ENCODE peak calls at places on chromosomes 3 and 15, in ten cellular contexts. I is spleen; U is SJSA1; F is mesenchymal stem cell; R is body of pancreas; H is PC-3; D is naive thymus-derived CD4-positive, alpha-beta T cell; B is hepatocyte; W is caudate nucleus; A is dorsolateral prefrontal cortex. O is an unnamed sample.

GRCh38 chr3:146796078-146796477 is 190.9 kb upstream of the PLSCR5 start:
- DNase-seq in I (no peak), B (no peak), R (no peak), U (no peak), H (no peak), A (no peak), F (no peak), W (no peak), D (no peak), O (no peak)

GRCh38 chr3:194369522-194370279 is at the start of gene LRRC15:
- DNase-seq in B (peak; percentile 63), H (peak; percentile 70), U (peak; percentile 79), A (no peak), W (no peak), I (no peak), R (peak; percentile 22), D (no peak), F (peak; percentile 81), O (peak; percentile 22)

GRCh38 chr15:55897560-55898336 is 95.7 kb downstream of the NEDD4 start:
- DNase-seq in B (peak; percentile 65), I (no peak), W (no peak), A (peak; percentile 57), U (peak; percentile 56), D (no peak), R (peak; percentile 47), F (peak; percentile 83), H (peak; percentile 63), O (peak; percentile 89)

GRCh38 chr3:41199866-41200668 is 762 bp downstream of the CTNNB1 start:
- DNase-seq in F (peak; percentile 56), U (peak; percentile 39), H (peak; percentile 46), D (no peak), A (no peak), W (no peak), I (no peak), R (peak; percentile 17), B (peak; percentile 61), O (peak; percentile 16)

GRCh38 chr3:184583345-184584000 is 21.9 kb downstream of the EPHB3 start:
- DNase-seq in U (no peak), D (no peak), R (no peak), H (no peak), A (peak; percentile 87), B (peak; percentile 63), I (no peak), W (peak; percentile 50), F (peak; percentile 23), O (no peak)

GRCh38 chr15:22227411-22227810 is 147.1 kb downstream of the OR4M2 start:
- DNase-seq in F (no peak), H (no peak), D (no peak), B (no peak), W (no peak), I (peak; percentile 64), A (no peak), R (no peak), U (no peak), O (no peak)

GRCh38 chr15:68552773-68553172 is 26.0 kb upstream of the CORO2B start:
- DNase-seq in I (peak; percentile 54), F (peak; percentile 45), H (peak; percentile 49), W (peak; percentile 63), B (no peak), D (no peak), R (no peak), A (peak; percentile 81), U (peak; percentile 57), O (no peak)

GRCh38 chr3:150545419-150546225 is 674 bp downstream of the SERP1 start:
- DNase-seq in F (peak; percentile 16), U (peak; percentile 52), R (peak; percentile 55), W (no peak), A (no peak), H (peak; percentile 38), B (peak; percentile 27), I (no peak), D (peak; percentile 53), O (peak; percentile 21)

GRCh38 chr3:40450438-40450837 is 6.7 kb upstream of the RPL14 start:
- DNase-seq in H (no peak), D (no peak), I (no peak), F (no peak), A (no peak), W (no peak), B (no peak), U (no peak), R (no peak), O (no peak)

GRCh38 chr3:7144696-7145308 is 283.9 kb downstream of the GRM7 start:
- DNase-seq in I (no peak), R (peak; percentile 11), W (no peak), A (no peak), D (no peak), H (peak; percentile 23), U (no peak), F (no peak), B (peak; percentile 41), O (no peak)

GRCh38 chr15:78795043-78795442 is 16.2 kb downstream of the ADAMTS7 start:
- DNase-seq in D (no peak), U (no peak), W (no peak), B (no peak), A (no peak), H (no peak), F (no peak), R (no peak), I (no peak), O (no peak)

GRCh38 chr3:88150371-88150770 is 612 bp downstream of the C3orf38 start:
- DNase-seq in F (no peak), U (no peak), B (peak; percentile 7), R (no peak), H (no peak), D (no peak), I (no peak), A (no peak), W (no peak), O (peak; percentile 0)

GRCh38 chr3:121651684-121652083 is 9.0 kb downstream of the HCLS1 start:
- DNase-seq in B (no peak), F (peak; percentile 11), A (no peak), I (no peak), D (no peak), H (peak; percentile 74), U (no peak), R (no peak), W (no peak), O (no peak)

GRCh38 chr3:139630532-139630931 is 47.2 kb downstream of the NMNAT3 start:
- DNase-seq in U (no peak), H (no peak), W (no peak), B (no peak), D (no peak), I (no peak), A (no peak), F (no peak), R (no peak), O (no peak)

DNA sequence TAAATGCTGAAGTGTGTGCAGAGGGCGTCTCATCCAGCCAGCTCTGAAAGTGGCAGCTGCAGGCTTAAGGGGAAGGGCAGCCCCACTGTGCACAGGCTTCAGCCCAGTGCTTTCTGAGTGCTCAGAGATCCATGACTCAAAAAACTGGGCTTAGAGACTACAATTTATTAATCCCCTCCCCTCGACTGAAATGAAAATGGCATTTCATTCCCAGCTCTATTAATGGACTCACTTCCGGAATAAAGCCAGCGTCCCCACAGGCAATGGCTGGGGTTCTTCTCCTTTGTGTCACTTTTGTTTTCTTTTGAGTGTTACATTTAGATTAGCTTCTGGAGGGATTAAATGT is 55.5 kb upstream of the PLXNA1 start:
- DNase-seq in I (no peak), D (no peak), R (no peak), B (no peak), F (peak; percentile 8), W (no peak), A (no peak), U (no peak), H (no peak), O (no peak)
- H3K27ac ChIP-seq in I (peak overlapping the region; percentile 47), D (no peak overlapping the region), R (no peak overlapping the region), B (no peak overlapping the region), F (no peak overlapping the region), W (no peak overlapping the region), A (no peak overlapping the region), U (peak overlapping the region; percentile 64), H (peak overlapping the region; percentile 81), O (peak overlapping the region; percentile 61)

GRCh38 chr15:90460142-90460824 is 69.4 kb upstream of the CRTC3 start:
- DNase-seq in I (no peak), W (no peak), A (no peak), F (no peak), U (no peak), B (no peak), D (no peak), R (no peak), H (no peak), O (no peak)
- H3K27ac ChIP-seq in I (peak overlapping the region; percentile 21), W (peak overlapping the region; percentile 37), A (peak overlapping the region; percentile 93), F (no peak overlapping the region), U (no peak overlapping the region), B (peak overlapping the region; percentile 34), D (no peak overlapping the region), R (no peak overlapping the region), H (no peak overlapping the region), O (no peak overlapping the region)

GRCh38 chr3:127457094-127457475 is 133.4 kb downstream of the TPRA1 start:
- DNase-seq in B (peak; percentile 54), R (peak; percentile 28), H (peak; percentile 51), A (peak; percentile 70), D (no peak), W (no peak), U (no peak), F (peak; percentile 46), I (peak; percentile 71), O (peak; percentile 79)

GRCh38 chr3:127459205-127459604 is 131.3 kb downstream of the TPRA1 start:
- DNase-seq in R (no peak), A (no peak), U (no peak), D (no peak), W (no peak), B (no peak), F (no peak), I (peak; percentile 27), H (no peak), O (no peak)

GRCh38 chr3:127459891-127460290 is 130.6 kb downstream of the TPRA1 start:
- DNase-seq in U (no peak), A (no peak), R (no peak), H (no peak), F (no peak), B (no peak), I (peak; percentile 27), W (no peak), D (no peak), O (no peak)

GRCh38 chr3:127457746-127458145 is 132.8 kb downstream of the TPRA1 start:
- DNase-seq in D (no peak), B (no peak), F (no peak), U (no peak), W (no peak), R (peak; percentile 5), I (peak; percentile 37), A (peak; percentile 19), H (no peak), O (no peak)

GRCh38 chr3:127458698-127459097 is 131.8 kb downstream of the TPRA1 start:
- DNase-seq in I (peak; percentile 54), B (peak; percentile 70), F (peak; percentile 12), U (no peak), W (no peak), H (no peak), R (peak; percentile 12), A (no peak), D (no peak), O (peak; percentile 15)
- H3K27ac ChIP-seq in I (no peak overlapping the region), B (no peak overlapping the region), F (no peak overlapping the region), U (no peak overlapping the region), W (no peak overlapping the region), H (no peak overlapping the region), R (no peak overlapping the region), A (no peak overlapping the region), D (no peak overlapping the region), O (no peak overlapping the region)

DNA sequence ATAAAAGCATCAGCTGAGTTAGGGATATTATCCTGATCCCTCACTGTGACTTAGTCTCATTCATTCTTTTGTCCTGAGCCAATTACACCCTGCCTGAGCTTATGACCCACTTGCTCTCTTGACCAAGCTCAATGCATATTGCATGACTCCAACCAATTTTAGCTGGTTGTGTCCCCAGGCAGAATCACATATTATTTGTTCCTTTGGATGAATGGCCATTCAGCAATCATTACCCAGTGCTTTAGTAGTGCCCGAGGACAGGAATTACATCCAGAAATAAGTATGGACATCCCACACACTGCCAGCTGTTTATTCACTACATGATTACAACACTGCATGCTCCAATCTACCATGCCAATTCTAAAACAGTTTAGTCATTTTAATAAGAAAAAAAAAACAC is 322.5 kb downstream of the ZBBX start:
- DNase-seq in U (no peak), D (no peak), F (no peak), H (no peak), W (no peak), B (no peak), A (no peak), I (no peak), R (no peak), O (no peak)
- H3K27ac ChIP-seq in U (no peak overlapping the region), D (no peak overlapping the region), F (no peak overlapping the region), H (no peak overlapping the region), W (no peak overlapping the region), B (no peak overlapping the region), A (no peak overlapping the region), I (no peak overlapping the region), R (no peak overlapping the region), O (no peak overlapping the region)

O was measured in RWPE1.